ENCODE peak calls at places on chromosome 4, in four cellular contexts. M is Peyer's patch, S is BJ, V is GM12865. E is an unnamed sample.

GRCh38 chr4:95170176-95170575 is 378.6 kb downstream of the UNC5C start:
- DNase-seq in M (no peak), S (no peak), V (no peak), E (no peak)

GRCh38 chr4:137956256-137956655 is 285.9 kb downstream of the SLC7A11 start:
- DNase-seq in M (no peak), S (no peak), V (no peak), E (no peak)

GRCh38 chr4:20658456-20658855 is 41.8 kb upstream of the PACRGL start:
- DNase-seq in M (no peak), S (no peak), V (no peak), E (no peak)

GRCh38 chr4:175813841-175814240 is 1.8 kb upstream of the GPM6A start:
- DNase-seq in M (no peak), S (no peak), V (no peak), E (no peak)

GRCh38 chr4:136484996-136485395 is 1047.3 kb downstream of the PCDH18 start:
- DNase-seq in M (no peak), S (no peak), V (no peak), E (no peak)

GRCh38 chr4:109007976-109008375 is 245.1 kb upstream of the ETNPPL start:
- DNase-seq in M (no peak), S (no peak), V (no peak), E (no peak)

GRCh38 chr4:61064636-61065035 is 135.5 kb upstream of the ADGRL3 start:
- DNase-seq in M (no peak), S (no peak), V (no peak), E (no peak)

GRCh38 chr4:25500626-25501318 is 123.7 kb downstream of the ANAPC4 start:
- DNase-seq in M (no peak), S (no peak), V (peak), E (no peak)

GRCh38 chr4:76783836-76784235 is 114.1 kb downstream of the SOWAHB start:
- DNase-seq in M (no peak), S (no peak), V (no peak), E (no peak)

GRCh38 chr4:26330186-26330787 is 9.5 kb downstream of the RBPJ start:
- DNase-seq in M (no peak), S (no peak), V (peak), E (no peak)

GRCh38 chr4:107035711-107036601 is at the start of gene DKK2:
- DNase-seq in M (peak), S (no peak), V (no peak), E (no peak)

GRCh38 chr4:168803727-168804126 is 206.3 kb downstream of the CBR4 start:
- DNase-seq in M (no peak), S (no peak), V (no peak), E (peak)

GRCh38 chr4:173937871-173938270 is 345.6 kb downstream of the FBXO8 start:
- DNase-seq in M (no peak), S (no peak), V (no peak), E (no peak)

GRCh38 chr4:151260526-151260925 is 16.4 kb upstream of the PRSS48 start:
- DNase-seq in M (no peak), S (no peak), V (no peak), E (no peak)

GRCh38 chr4:112361181-112361791 is 64.1 kb downstream of the ALPK1 start:
- DNase-seq in M (no peak), S (no peak), V (peak), E (no peak)

GRCh38 chr4:91171217-91171616 is 1044.0 kb downstream of the CCSER1 start:
- DNase-seq in M (no peak), S (no peak), V (no peak), E (no peak)

GRCh38 chr4:134505511-134505910 is 303.9 kb upstream of the PABPC4L start:
- DNase-seq in M (no peak), S (no peak), V (no peak), E (no peak)

GRCh38 chr4:111689214-111689613 is 456.0 kb upstream of the FAM241A start:
- DNase-seq in M (no peak), S (peak), V (no peak), E (peak)

GRCh38 chr4:185346975-185347601 is 48.6 kb downstream of the LRP2BP start:
- DNase-seq in M (no peak), S (no peak), V (no peak), E (no peak)

GRCh38 chr4:84585276-84585675 is 2.3 kb downstream of the CDS1 start:
- DNase-seq in M (no peak), S (no peak), V (no peak), E (no peak)

GRCh38 chr4:84579410-84579791 is 3.5 kb upstream of the CDS1 start:
- DNase-seq in M (no peak), S (no peak), V (no peak), E (no peak)

GRCh38 chr4:84582988-84583870 is at the start of gene CDS1:
- DNase-seq in M (peak), S (no peak), V (peak), E (no peak)

GRCh38 chr4:84583871-84584373 is 995 bp downstream of the CDS1 start:
- DNase-seq in M (no peak), S (no peak), V (peak), E (no peak)

GRCh38 chr4:84582302-84582987 is 482 bp upstream of the CDS1 start:
- DNase-seq in M (peak), S (no peak), V (peak), E (no peak)
- TF ChIP-seq CTCF in M (no peak), S (no peak), V (no peak), E (no peak)

GRCh38 chr4:37661643-37662221 is 24.4 kb downstream of the RELL1 start:
- DNase-seq in M (no peak), S (peak), V (no peak), E (peak)
- H3K4me3 ChIP-seq in M (no peak), S (no peak), V (no peak), E (no peak)

DNA sequence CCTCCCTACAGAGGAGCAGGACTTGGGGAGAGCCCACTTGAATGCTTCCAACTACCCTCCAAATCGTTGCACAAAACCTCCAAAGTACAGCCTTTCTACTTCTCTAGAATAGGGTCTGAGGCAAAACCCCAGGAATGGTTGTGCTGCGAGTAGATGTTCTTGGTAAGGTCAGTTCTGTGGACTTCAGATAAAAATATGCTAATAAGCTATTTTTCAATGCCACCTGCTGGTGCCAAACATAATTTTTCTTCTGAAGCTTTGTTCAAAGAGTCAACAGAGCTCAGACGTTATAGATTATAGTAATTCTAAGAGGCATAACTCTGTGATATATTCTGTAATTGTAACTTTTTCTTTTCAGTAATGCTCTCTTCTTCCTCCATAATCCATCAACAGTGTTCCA is 425.7 kb downstream of the GPAT3 start:
- DNase-seq in M (no peak), S (no peak), V (no peak), E (no peak)
- TF ChIP-seq CTCF in M (no peak), S (peak), V (no peak), E (peak)

DNA sequence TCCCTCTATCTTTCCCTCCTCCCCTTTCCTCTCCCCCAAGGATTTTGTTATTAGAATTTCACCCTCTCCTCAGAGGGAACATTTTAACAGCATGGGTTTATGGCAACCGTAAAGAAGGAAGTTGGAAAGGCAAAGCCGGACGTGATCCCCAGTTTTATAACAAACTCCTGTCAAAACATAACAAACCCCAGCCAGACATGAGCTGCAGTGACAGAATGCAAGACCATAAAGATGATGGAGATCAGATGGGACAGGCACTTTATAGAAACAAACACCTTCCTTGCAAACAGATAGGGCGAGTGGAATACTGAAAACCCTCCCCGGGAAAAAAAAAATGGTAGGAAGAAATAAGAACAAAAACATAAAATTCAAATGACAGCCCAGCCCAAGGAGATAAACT is 281.5 kb downstream of the LDB2 start:
- DNase-seq in M (no peak), S (no peak), V (no peak), E (no peak)
- H3K4me3 ChIP-seq in M (no peak), S (no peak), V (no peak), E (no peak)

DNA sequence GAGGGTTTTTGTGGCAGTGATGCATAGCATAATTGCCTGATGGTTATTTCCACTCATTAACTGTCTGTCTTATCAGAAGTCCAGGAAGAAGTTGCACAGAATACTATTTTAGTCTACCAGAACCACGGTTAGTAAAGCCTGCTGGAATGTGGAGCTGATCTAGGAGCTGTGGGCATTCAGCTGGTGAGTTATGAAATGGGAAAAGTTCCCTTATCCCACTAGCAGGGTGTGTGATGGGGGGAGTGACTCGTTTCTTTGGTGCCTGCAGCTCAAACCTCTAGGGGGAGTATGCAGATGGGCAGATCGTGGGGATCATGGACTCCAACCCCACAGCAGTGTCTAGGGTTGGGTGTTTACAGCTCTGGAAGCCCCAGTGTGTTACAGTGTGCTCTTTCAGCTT is 305.6 kb upstream of the BOD1L1 start:
- DNase-seq in M (no peak), S (no peak), V (no peak), E (peak)
- TF ChIP-seq CTCF in M (no peak), S (peak), V (no peak), E (peak)

GRCh38 chr4:581753-582361 is 5.8 kb upstream of the TMEM271 start:
- DNase-seq in M (no peak), S (no peak), V (no peak), E (no peak)
- H3K4me3 ChIP-seq in M (no peak), S (no peak), V (no peak), E (no peak)

E was measured in AG09309.